ENCODE peak calls at places on chromosomes 12 and 14, in eight cellular contexts. E is NCI-H1417 treated with DMSO at 0.1 percent for 48 hours, Y is iPS-NIHi11, S is Calu3, H is IMR-90, F is NAMALWA, I is NCI-H1105, W is left cardiac atrium. P is an unnamed sample.

GRCh38 chr12:38138225-38139221 is 178.1 kb upstream of the ALG10B start:
- DNase-seq in E (peak), Y (peak), S (peak), H (peak), F (peak), I (peak), W (peak), P (peak)

GRCh38 chr12:12636641-12637040 is 25.0 kb downstream of the CREBL2 start:
- DNase-seq in E (no peak), Y (no peak), S (no peak), H (no peak), F (no peak), I (no peak), W (no peak), P (no peak)

GRCh38 chr14:101178184-101179072 is 274.9 kb upstream of the RTL1 start:
- DNase-seq in E (no peak), Y (no peak), S (no peak), H (no peak), F (no peak), I (no peak), W (no peak), P (no peak)

GRCh38 chr12:42810006-42810405 is 220.5 kb upstream of the PRICKLE1 start:
- DNase-seq in E (no peak), Y (no peak), S (no peak), H (no peak), F (no peak), I (peak), W (no peak), P (no peak)

GRCh38 chr14:64891839-64892375 is 12.2 kb upstream of the SPTB start:
- DNase-seq in E (no peak), Y (peak), S (peak), H (peak), F (peak), I (peak), W (no peak), P (peak)

GRCh38 chr14:104505085-104506074 is 74.2 kb upstream of the C14orf180 start:
- DNase-seq in E (no peak), Y (no peak), S (no peak), H (no peak), F (no peak), I (no peak), W (no peak), P (no peak)

GRCh38 chr12:30585877-30586276 is 109.8 kb downstream of the IPO8 start:
- DNase-seq in E (no peak), Y (no peak), S (no peak), H (no peak), F (no peak), I (no peak), W (no peak), P (no peak)

GRCh38 chr12:14665354-14666348 is 30.7 kb downstream of the GUCY2C start:
- DNase-seq in E (peak), Y (peak), S (no peak), H (no peak), F (peak), I (no peak), W (no peak), P (no peak)

GRCh38 chr12:20513189-20513588 is 144.9 kb downstream of the PDE3A start:
- DNase-seq in E (no peak), Y (no peak), S (no peak), H (no peak), F (no peak), I (no peak), W (no peak), P (no peak)

GRCh38 chr12:42180990-42181611 is 36.4 kb upstream of the GXYLT1 start:
- DNase-seq in E (no peak), Y (peak), S (no peak), H (peak), F (no peak), I (no peak), W (no peak), P (no peak)

GRCh38 chr12:6306599-6307220 is 3.8 kb upstream of the PLEKHG6 start:
- DNase-seq in E (no peak), Y (no peak), S (no peak), H (no peak), F (no peak), I (no peak), W (no peak), P (no peak)